ENCODE peak calls at places on chromosome 11, in five cellular contexts. E is fibroblast of the aortic adventitia, G is endodermal cell, L is AG10803, F is brain microvascular endothelial cell. A is an unnamed sample.

GRCh38 chr11:74090701-74091100 is 80.1 kb downstream of the C2CD3 start:
- DNase-seq in F (no peak), E (peak), G (no peak), L (no peak), A (no peak)

GRCh38 chr11:19931768-19932369 is 219.2 kb downstream of the NAV2 start:
- DNase-seq in L (no peak), G (no peak), F (no peak), E (peak), A (no peak)

GRCh38 chr11:2987881-2988280 is 4.2 kb downstream of the NAP1L4 start:
- DNase-seq in L (no peak), E (no peak), F (no peak), G (no peak), A (no peak)

GRCh38 chr11:116234989-116235567 is 537.7 kb downstream of the BUD13 start:
- DNase-seq in G (peak), L (no peak), F (no peak), E (no peak), A (no peak)

GRCh38 chr11:95922099-95922498 is 1.8 kb downstream of the MTMR2 start:
- DNase-seq in E (no peak), L (no peak), F (no peak), G (no peak), A (no peak)

GRCh38 chr11:76380161-76380976 is 563 bp downstream of the THAP12 start:
- DNase-seq in G (peak), L (peak), F (peak), E (peak), A (no peak)

GRCh38 chr11:10809373-10810199 is 860 bp upstream of the EIF4G2 start:
- DNase-seq in F (peak), E (peak), L (peak), G (peak), A (peak)

GRCh38 chr11:14413307-14414072 is 54.5 kb upstream of the RRAS2 start:
- DNase-seq in F (peak), L (peak), G (peak), E (peak), A (peak)

GRCh38 chr11:111372538-111372937 is 6.5 kb downstream of the POU2AF1 start:
- DNase-seq in L (no peak), G (no peak), F (no peak), E (no peak), A (no peak)

GRCh38 chr11:72684236-72684912 is 10.2 kb upstream of the PDE2A start:
- DNase-seq in E (peak), F (peak), L (peak), G (peak), A (no peak)

GRCh38 chr11:112756166-112756565 is 205.1 kb upstream of the NCAM1 start:
- DNase-seq in G (no peak), E (no peak), F (no peak), L (no peak), A (no peak)

GRCh38 chr11:93526058-93526633 is 17.0 kb downstream of the SMCO4 start:
- DNase-seq in G (no peak), E (no peak), F (no peak), L (no peak), A (no peak)

GRCh38 chr11:93526691-93527583 is 16.3 kb downstream of the SMCO4 start:
- DNase-seq in F (no peak), L (no peak), E (no peak), G (no peak), A (no peak)

GRCh38 chr11:93525601-93526000 is 17.6 kb downstream of the SMCO4 start:
- DNase-seq in G (no peak), F (peak), E (peak), L (peak), A (no peak)

GRCh38 chr11:93524173-93524536 is 19.0 kb downstream of the SMCO4 start:
- DNase-seq in F (no peak), E (no peak), L (no peak), G (no peak), A (no peak)

DNA sequence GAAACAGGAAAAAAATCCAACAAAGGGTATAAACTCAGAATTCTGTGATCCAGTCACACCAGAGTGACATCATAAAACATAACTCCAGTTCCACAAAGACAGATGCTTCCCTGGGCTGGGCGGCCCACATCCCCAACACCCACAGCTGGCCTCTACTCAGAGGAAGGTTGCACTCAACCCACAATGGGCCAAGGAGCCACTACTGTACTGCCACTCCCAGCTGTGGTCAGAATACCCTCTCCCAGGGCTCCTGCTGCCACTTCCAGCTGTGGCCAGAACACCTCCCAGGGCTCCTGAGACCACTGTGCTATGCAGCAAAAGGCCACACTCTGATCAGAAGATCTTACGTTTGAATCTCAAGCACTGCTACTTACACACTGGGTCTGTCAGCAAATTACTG is 18.3 kb downstream of the SMCO4 start:
- DNase-seq in F (no peak), G (no peak), L (no peak), E (no peak), A (no peak)
- H3K4me3 ChIP-seq in F (no peak), G (no peak), L (no peak), E (no peak), A (no peak)

GRCh38 chr11:26043665-26044064 is 288.3 kb upstream of the ANO3 start:
- DNase-seq in G (no peak), E (no peak), L (no peak), F (no peak), A (no peak)
- H3K4me3 ChIP-seq in G (no peak), E (no peak), L (no peak), F (no peak), A (no peak)

GRCh38 chr11:77619576-77620198 is 17.9 kb downstream of the CLNS1A start:
- DNase-seq in G (peak), E (peak), F (no peak), L (peak), A (no peak)
- H3K4me3 ChIP-seq in G (no peak), E (no peak), F (no peak), L (no peak), A (no peak)

DNA sequence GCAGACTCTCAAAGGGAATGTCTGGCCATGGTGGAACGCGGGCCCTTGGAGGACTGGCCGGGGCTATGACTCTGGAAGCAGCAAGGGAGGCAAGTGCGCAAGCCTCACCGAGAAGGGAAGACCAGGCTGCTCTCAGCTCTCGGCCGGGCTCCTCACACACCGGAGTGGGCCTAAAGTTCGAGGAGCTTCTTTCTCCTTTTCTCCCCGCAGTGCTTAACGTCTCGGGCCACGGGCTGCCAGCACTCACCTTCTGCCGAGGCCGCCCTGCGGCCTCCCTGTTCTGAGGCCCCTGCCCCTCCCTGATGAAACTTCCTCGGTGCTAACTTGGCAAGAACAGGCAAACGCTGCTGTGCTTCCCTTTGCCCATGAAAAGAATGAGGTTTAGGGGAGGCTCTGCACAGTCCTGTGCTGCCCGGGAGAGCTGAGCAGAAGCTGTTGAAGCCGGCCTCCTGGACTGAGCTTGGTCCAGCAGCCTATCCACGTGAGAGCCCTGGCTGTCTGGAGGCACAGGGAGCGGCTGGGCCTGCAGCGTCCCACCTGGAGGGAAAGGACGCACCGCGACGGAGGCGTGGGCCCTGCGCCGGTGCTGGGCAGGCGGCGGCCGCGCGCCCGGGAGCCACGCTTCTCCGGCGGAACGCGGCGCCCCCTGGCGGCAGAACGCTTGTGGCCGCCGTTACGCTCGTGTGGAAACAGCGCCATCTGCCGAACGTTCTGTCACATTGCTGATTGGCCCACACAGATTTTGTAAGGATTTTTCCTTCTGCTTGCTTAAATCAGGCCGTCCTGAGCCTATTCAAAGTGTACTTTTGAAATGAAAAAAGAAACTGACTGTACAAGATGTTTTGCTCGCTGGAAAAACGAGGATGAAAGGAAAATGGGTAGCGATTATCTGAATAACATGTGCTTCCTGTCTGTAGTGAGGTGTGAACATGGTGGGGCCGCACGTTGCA is 65.0 kb upstream of the TMEM45B start:
- DNase-seq in G (peak), L (peak), E (peak), F (peak), A (peak)
- H3K4me3 ChIP-seq in G (no peak), L (peak), E (peak), F (peak), A (peak)